ENCODE peak calls at places on chromosome 21, in nine cellular contexts. W is adrenal gland; X is GM23338; K is stomach; Y is kidney; J is PC-9; I is osteoblast; A is CD8-positive, alpha-beta T cell; S is IMR-90. B is an unnamed sample.
A peak's percentile ranks its signal among the peaks of the same experiment; 100 is the strongest.

GRCh38 chr21:37335053-37335452 is 31.5 kb upstream of the DYRK1A start:
- DNase-seq in I (no peak), Y (no peak), X (no peak), W (no peak), K (no peak), J (no peak), S (no peak), A (no peak), B (no peak)

GRCh38 chr21:14889080-14889805 is 175.6 kb downstream of the NRIP1 start:
- DNase-seq in I (no peak), J (no peak), Y (no peak), A (no peak), S (peak; percentile 71), W (peak; percentile 37), K (no peak), X (no peak), B (no peak)

GRCh38 chr21:15051652-15052554 is 12.9 kb downstream of the NRIP1 start:
- DNase-seq in S (peak; percentile 47), J (no peak), A (no peak), X (no peak), Y (no peak), W (no peak), K (no peak), I (no peak), B (no peak)

GRCh38 chr21:46605759-46606426 is 1.0 kb upstream of the S100B start:
- DNase-seq in W (no peak), J (no peak), X (no peak), I (no peak), K (peak; percentile 45), S (no peak), A (peak; percentile 39), Y (peak; percentile 78), B (peak; percentile 59)

GRCh38 chr21:35796834-35797233 is 263.5 kb downstream of the SETD4 start:
- DNase-seq in W (no peak), I (no peak), Y (no peak), S (peak; percentile 20), K (no peak), A (no peak), J (no peak), X (no peak), B (no peak)

GRCh38 chr21:23853796-23854379 is 1753.4 kb downstream of the MRPL39 start:
- DNase-seq in S (peak; percentile 31), X (peak; percentile 45), W (no peak), Y (no peak), J (no peak), A (no peak), I (no peak), K (no peak), B (no peak)

GRCh38 chr21:35850029-35850428 is 210.3 kb downstream of the SETD4 start:
- DNase-seq in W (no peak), A (no peak), Y (no peak), I (peak; percentile 84), X (no peak), J (no peak), K (no peak), S (peak; percentile 82), B (no peak)

GRCh38 chr21:39681845-39682244 is 63.1 kb upstream of the IGSF5 start:
- DNase-seq in I (peak; percentile 85), J (no peak), W (no peak), X (no peak), A (no peak), Y (no peak), S (peak; percentile 13), K (no peak), B (no peak)

GRCh38 chr21:35593000-35593502 is 467.3 kb downstream of the SETD4 start:
- DNase-seq in S (peak; percentile 70), W (no peak), X (peak; percentile 55), Y (no peak), K (no peak), J (peak; percentile 1), A (no peak), I (no peak), B (no peak)

GRCh38 chr21:25942145-25942544 is 207.4 kb downstream of the GABPA start:
- DNase-seq in X (no peak), W (no peak), I (no peak), J (no peak), A (no peak), S (no peak), Y (no peak), K (no peak), B (no peak)

GRCh38 chr21:26026113-26026512 is 144.5 kb downstream of the APP start:
- DNase-seq in J (no peak), S (no peak), Y (no peak), I (no peak), X (no peak), K (no peak), A (no peak), W (no peak), B (no peak)

GRCh38 chr21:28705616-28706015 is 287.1 kb downstream of the LTN1 start:
- DNase-seq in X (no peak), K (no peak), A (no peak), Y (no peak), J (no peak), S (peak; percentile 33), W (no peak), I (no peak), B (no peak)

GRCh38 chr21:43986544-43987451 is 25.3 kb upstream of the TRAPPC10 start:
- DNase-seq in J (no peak), A (no peak), S (no peak), W (no peak), K (no peak), X (no peak), Y (peak; percentile 24), I (peak; percentile 78), B (no peak)

GRCh38 chr21:29053011-29053553 is 20.4 kb downstream of the CCT8 start:
- DNase-seq in J (no peak), A (no peak), K (no peak), X (no peak), Y (no peak), I (no peak), S (no peak), W (no peak), B (no peak)

GRCh38 chr21:31343680-31344480 is at the start of gene TIAM1:
- DNase-seq in W (peak; percentile 33), X (peak; percentile 71), I (peak; percentile 93), S (peak; percentile 66), J (peak; percentile 65), A (no peak), Y (no peak), K (peak; percentile 43), B (no peak)

GRCh38 chr21:35084869-35085268 is 35.8 kb upstream of the RUNX1 start:
- DNase-seq in I (peak; percentile 86), K (no peak), A (no peak), X (no peak), W (no peak), S (peak; percentile 99), J (no peak), Y (no peak), B (no peak)

GRCh38 chr21:42236014-42236413 is 17.1 kb downstream of the ABCG1 start:
- DNase-seq in S (no peak), J (no peak), A (no peak), Y (peak; percentile 77), K (peak; percentile 52), I (peak; percentile 52), W (peak; percentile 82), X (no peak), B (no peak)

GRCh38 chr21:42235593-42235992 is 16.7 kb downstream of the ABCG1 start:
- DNase-seq in I (no peak), X (no peak), W (no peak), A (no peak), Y (no peak), K (no peak), J (no peak), S (no peak), B (no peak)

GRCh38 chr21:42233067-42233981 is 14.4 kb downstream of the ABCG1 start:
- DNase-seq in Y (peak; percentile 84), X (peak; percentile 49), S (peak; percentile 20), W (peak; percentile 85), J (no peak), K (peak; percentile 62), I (peak; percentile 76), A (peak; percentile 64), B (peak; percentile 86)

GRCh38 chr21:42234026-42234425 is 15.1 kb downstream of the ABCG1 start:
- DNase-seq in X (peak; percentile 48), I (no peak), A (no peak), J (no peak), K (no peak), S (no peak), W (no peak), Y (peak; percentile 53), B (no peak)

GRCh38 chr21:42234464-42235241 is 15.7 kb downstream of the ABCG1 start:
- DNase-seq in J (peak; percentile 66), S (peak; percentile 45), X (peak; percentile 86), Y (peak; percentile 90), A (peak; percentile 68), I (peak; percentile 86), W (peak; percentile 84), K (peak; percentile 84), B (peak; percentile 87)
- H3K4me3 ChIP-seq in J (peak overlapping the region; percentile 56), S (peak overlapping the region; percentile 38), X (peak overlapping the region; percentile 65), Y (peak overlapping the region; percentile 43), A (peak overlapping the region; percentile 51), I (peak overlapping the region; percentile 28), W (peak overlapping the region; percentile 62), K (peak overlapping the region; percentile 56), B (peak overlapping the region; percentile 48)

GRCh38 chr21:33836408-33836807 is 79.2 kb downstream of the ATP5PO start:
- DNase-seq in X (no peak), A (no peak), Y (no peak), S (no peak), K (no peak), J (no peak), W (peak; percentile 46), I (no peak), B (no peak)
- H3K36me3 ChIP-seq in X (no peaks in the 10 kb centered on the region), A (no peaks in the 10 kb centered on the region), Y (peaks cover 8% of the 10 kb centered on the region), S (peaks cover 20% of the 10 kb centered on the region), K (peaks cover 55% of the 10 kb centered on the region), J (no peaks in the 10 kb centered on the region), W (no peaks in the 10 kb centered on the region), I (peaks cover 23% of the 10 kb centered on the region), B (peaks cover 25% of the 10 kb centered on the region)

GRCh38 chr21:45330851-45331261 is 43.2 kb upstream of the POFUT2 start:
- DNase-seq in K (no peak), A (no peak), W (no peak), Y (peak; percentile 61), I (peak; percentile 64), J (no peak), S (no peak), X (no peak), B (no peak)
- H3K4me3 ChIP-seq in K (no peak overlapping the region), A (no peak overlapping the region), W (no peak overlapping the region), Y (no peak overlapping the region), I (no peak overlapping the region), J (no peak overlapping the region), S (no peak overlapping the region), X (no peak overlapping the region), B (no peak overlapping the region)

DNA sequence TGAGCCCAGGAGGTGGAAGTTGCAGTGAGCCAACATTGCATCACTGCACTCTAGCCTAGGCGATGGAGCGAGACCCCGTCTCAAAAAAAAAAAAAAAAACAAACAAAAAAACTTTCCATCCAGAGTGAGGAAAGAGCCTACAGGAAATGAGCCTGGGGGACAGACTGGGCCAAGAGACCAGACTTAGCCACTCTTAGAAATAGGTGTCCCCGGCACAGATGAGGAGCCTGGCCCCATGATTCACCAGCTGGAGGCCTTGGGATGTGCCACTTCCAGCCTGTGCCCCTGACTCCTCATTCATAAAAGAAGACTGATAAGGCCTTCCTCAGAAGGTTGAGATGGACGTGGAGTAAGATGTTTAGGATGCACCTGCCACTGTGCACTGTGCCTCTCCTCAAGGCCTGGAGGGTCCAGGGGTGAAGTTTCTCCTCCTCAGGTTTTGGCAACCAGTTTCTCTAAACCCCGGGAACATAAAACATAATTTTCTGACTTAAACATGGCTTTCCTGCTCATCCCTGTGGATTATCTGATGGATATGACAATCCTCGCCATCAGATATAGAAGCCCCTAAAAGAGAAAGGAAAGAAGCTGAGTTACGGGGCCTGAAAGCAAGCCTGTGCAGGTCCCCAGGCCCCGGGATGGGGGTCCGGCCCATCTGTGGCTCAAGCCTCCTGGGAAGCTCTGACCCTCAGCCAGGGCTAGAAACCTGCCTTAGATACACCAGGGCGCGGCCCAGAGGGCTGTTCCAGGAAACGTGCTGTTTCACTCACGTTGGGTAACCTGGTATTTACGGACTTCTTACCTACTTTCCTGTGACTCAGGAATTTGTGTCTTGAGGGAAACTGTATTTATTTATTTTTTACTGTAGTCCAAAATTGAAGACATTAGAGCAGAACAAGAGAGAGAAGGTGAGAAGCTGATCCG is 26.0 kb downstream of the MX1 start:
- DNase-seq in X (no peak), W (no peak), I (no peak), A (no peak), S (no peak), Y (no peak), K (peak; percentile 67), J (no peak), B (peak; percentile 43)
- H3K36me3 ChIP-seq in X (no peaks in the 10 kb centered on the region), W (no peaks in the 10 kb centered on the region), I (no peaks in the 10 kb centered on the region), A (peaks cover 36% of the 10 kb centered on the region), S (no peaks in the 10 kb centered on the region), Y (no peaks in the 10 kb centered on the region), K (peaks cover 92% of the 10 kb centered on the region), J (no peaks in the 10 kb centered on the region), B (no peaks in the 10 kb centered on the region)